ENCODE peak calls at places on chromosomes 2 and 18, in five cellular contexts. I, Q, D, J and Y are unnamed samples.
A peak's percentile ranks its signal among the peaks of the same experiment; 100 is the strongest.

GRCh38 chr2:24110660-24111303 is 12.4 kb downstream of the PFN4 start:
- DNase-seq in I (no peak), Q (no peak), D (no peak), J (no peak), Y (no peak)

GRCh38 chr18:21273568-21273967 is 31.5 kb downstream of the GREB1L start:
- DNase-seq in Q (no peak), J (no peak), D (no peak), I (no peak), Y (no peak)

GRCh38 chr18:8286303-8286702 is 322.9 kb upstream of the RAB12 start:
- DNase-seq in D (no peak), J (no peak), Q (no peak), I (no peak), Y (no peak)

GRCh38 chr2:207408086-207408794 is 121.5 kb upstream of the CREB1 start:
- DNase-seq in J (no peak), I (no peak), Q (peak; percentile 85), D (no peak), Y (no peak)

GRCh38 chr2:127683056-127683455 is 7.7 kb upstream of the LIMS2 start:
- DNase-seq in I (no peak), J (no peak), Q (no peak), D (no peak), Y (no peak)

GRCh38 chr2:232988444-232988843 is 24.6 kb downstream of the NGEF start:
- DNase-seq in J (no peak), Q (peak; percentile 72), I (no peak), D (no peak), Y (no peak)

GRCh38 chr2:177285892-177286715 is 21.6 kb upstream of the NFE2L2 start:
- DNase-seq in J (no peak), I (no peak), D (no peak), Q (no peak), Y (no peak)

GRCh38 chr2:46328316-46328715 is 31.1 kb downstream of the EPAS1 start:
- DNase-seq in I (no peak), D (no peak), J (no peak), Q (no peak), Y (no peak)

GRCh38 chr2:85788603-85789002 is 34.8 kb downstream of the ATOH8 start:
- DNase-seq in D (no peak), J (no peak), Q (no peak), I (no peak), Y (no peak)